ENCODE peak calls at places on chromosomes 13 and 19, in four cellular contexts. W, S, X and G are unnamed samples.

GRCh38 chr19:49554701-49555181 is 25.6 kb downstream of the NOSIP start:
- DNase-seq in W (no peak), S (no peak), X (no peak), G (no peak)

GRCh38 chr13:44032801-44033200 is 153.1 kb downstream of the LACC1 start:
- DNase-seq in W (no peak), S (no peak), X (no peak), G (no peak)

GRCh38 chr13:108551674-108552073 is 77.7 kb upstream of the MYO16 start:
- DNase-seq in W (no peak), S (no peak), X (no peak), G (no peak)

GRCh38 chr13:55345197-55345596 is 1795.5 kb upstream of the PRR20A start:
- DNase-seq in W (no peak), S (no peak), X (no peak), G (no peak)

GRCh38 chr13:31528176-31528575 is 211.2 kb upstream of the RXFP2 start:
- DNase-seq in W (no peak), S (no peak), X (no peak), G (no peak)

GRCh38 chr13:76884571-76885202 is 1.5 kb downstream of the KCTD12 start:
- DNase-seq in W (no peak), S (no peak), X (peak; percentile 18), G (no peak)

GRCh38 chr13:47826481-47826880 is 174.6 kb downstream of the SUCLA2 start:
- DNase-seq in W (no peak), S (no peak), X (no peak), G (no peak)

GRCh38 chr13:95352486-95352885 is 51.2 kb upstream of the ABCC4 start:
- DNase-seq in W (no peak), S (no peak), X (no peak), G (no peak)

GRCh38 chr19:35404879-35405622 is 34.2 kb downstream of the GPR42 start:
- DNase-seq in W (peak; percentile 66), S (peak; percentile 70), X (no peak), G (peak; percentile 95)

GRCh38 chr13:35891973-35892441 is 239.2 kb downstream of the DCLK1 start:
- DNase-seq in W (peak; percentile 1), S (no peak), X (no peak), G (no peak)

GRCh38 chr13:43289458-43290255 is 266.3 kb downstream of the DNAJC15 start:
- DNase-seq in W (no peak), S (no peak), X (no peak), G (no peak)

GRCh38 chr13:78030351-78030750 is 111.7 kb upstream of the EDNRB start:
- DNase-seq in W (no peak), S (no peak), X (no peak), G (no peak)

GRCh38 chr13:96091164-96091931 is 1.4 kb downstream of the HS6ST3 start:
- DNase-seq in W (no peak), S (no peak), X (peak; percentile 46), G (no peak)

GRCh38 chr13:40539954-40540706 is 126.3 kb downstream of the FOXO1 start:
- DNase-seq in W (peak; percentile 89), S (peak; percentile 96), X (no peak), G (no peak)

GRCh38 chr19:58054792-58055482 is 4.1 kb upstream of the ZNF135 start:
- DNase-seq in W (no peak), S (no peak), X (no peak), G (no peak)

GRCh38 chr19:49361438-49362047 is 673 bp downstream of the TEAD2 start:
- DNase-seq in W (peak; percentile 91), S (peak; percentile 70), X (peak; percentile 79), G (no peak)

GRCh38 chr19:6779204-6779603 is 6.7 kb downstream of the VAV1 start:
- DNase-seq in W (no peak), S (no peak), X (no peak), G (no peak)

GRCh38 chr13:66180806-66181205 is 1049.3 kb downstream of the PCDH9 start:
- DNase-seq in W (no peak), S (no peak), X (no peak), G (no peak)

GRCh38 chr13:41955605-41956004 is 5.3 kb downstream of the VWA8 start:
- DNase-seq in W (no peak), S (no peak), X (no peak), G (no peak)

GRCh38 chr19:51571599-51571998 is 516 bp downstream of the ZNF175 start:
- DNase-seq in W (peak; percentile 18), S (no peak), X (peak; percentile 20), G (no peak)

GRCh38 chr13:47039106-47039505 is 142.3 kb upstream of the HTR2A start:
- DNase-seq in W (no peak), S (no peak), X (no peak), G (no peak)

GRCh38 chr19:2973229-2973628 is 4.1 kb upstream of the TLE6 start:
- DNase-seq in W (no peak), S (no peak), X (no peak), G (no peak)

GRCh38 chr13:80463673-80464352 is 122.9 kb upstream of the SPRY2 start:
- DNase-seq in W (no peak), S (no peak), X (no peak), G (no peak)

GRCh38 chr13:83563499-83563898 is 318.8 kb downstream of the SLITRK1 start:
- DNase-seq in W (no peak), S (no peak), X (no peak), G (no peak)

GRCh38 chr19:34128558-34129250 is 43.6 kb upstream of the LSM14A start:
- DNase-seq in W (no peak), S (no peak), X (no peak), G (no peak)

GRCh38 chr13:34883381-34883780 is 58.7 kb upstream of the NBEA start:
- DNase-seq in W (no peak), S (no peak), X (no peak), G (no peak)

GRCh38 chr13:40460116-40460515 is 206.3 kb downstream of the FOXO1 start:
- DNase-seq in W (no peak), S (no peak), X (no peak), G (no peak)

GRCh38 chr19:30783936-30784335 is 411.8 kb downstream of the ZNF536 start:
- DNase-seq in W (no peak), S (no peak), X (no peak), G (no peak)

GRCh38 chr13:94232161-94232560 is 247.3 kb downstream of the DCT start:
- DNase-seq in W (no peak), S (no peak), X (no peak), G (no peak)

GRCh38 chr13:76019421-76020044 is 383.4 kb downstream of the LMO7 start:
- DNase-seq in W (peak; percentile 18), S (peak; percentile 63), X (peak; percentile 11), G (no peak)

DNA sequence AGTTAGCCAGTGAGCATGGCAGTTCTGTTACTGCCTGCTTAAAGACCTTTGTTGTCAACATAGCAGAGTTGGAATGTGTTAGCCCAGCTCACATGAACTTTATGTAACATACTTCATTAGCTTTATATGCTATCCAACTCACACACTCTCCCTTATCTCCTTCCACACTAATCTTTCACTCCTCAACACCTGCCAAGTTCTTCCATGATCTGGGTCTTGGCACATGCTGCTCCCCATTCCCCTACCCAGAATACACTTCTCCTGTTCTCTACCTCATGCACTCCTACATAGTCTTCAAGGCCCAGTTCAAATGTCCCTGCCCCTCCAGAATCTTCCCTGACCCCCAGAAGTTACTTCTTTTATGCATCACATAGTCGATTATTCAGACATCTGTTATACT is 179.3 kb downstream of the KATNAL1 start:
- DNase-seq in W (no peak), S (no peak), X (no peak), G (no peak)
- TF ChIP-seq PBX3 in W (no peak), S (no peak), X (no peak), G (no peak)

GRCh38 chr19:41327499-41328156 is 17.7 kb downstream of the CCDC97 start:
- DNase-seq in W (peak; percentile 71), S (no peak), X (peak; percentile 44), G (no peak)
- TF ChIP-seq PBX3 in W (no peak), S (no peak), X (no peak), G (no peak)

GRCh38 chr13:98937911-98938381 is 39.9 kb downstream of the DOCK9 start:
- DNase-seq in W (no peak), S (no peak), X (no peak), G (no peak)
- TF ChIP-seq PBX3 in W (no peak), S (no peak), X (no peak), G (no peak)

GRCh38 chr13:33249066-33249465 is 36.5 kb downstream of the STARD13 start:
- DNase-seq in W (no peak), S (no peak), X (no peak), G (no peak)
- TF ChIP-seq PBX3 in W (no peak), S (no peak), X (peak; percentile 35), G (no peak)

GRCh38 chr13:111639994-111640393 is 319.6 kb downstream of the TEX29 start:
- DNase-seq in W (no peak), S (no peak), X (no peak), G (no peak)
- TF ChIP-seq PBX3 in W (no peak), S (no peak), X (no peak), G (no peak)

GRCh38 chr19:1455002-1455335 is 5.0 kb downstream of the APC2 start:
- DNase-seq in W (no peak), S (no peak), X (no peak), G (no peak)
- TF ChIP-seq PBX3 in W (no peak), S (no peak), X (no peak), G (no peak)

DNA sequence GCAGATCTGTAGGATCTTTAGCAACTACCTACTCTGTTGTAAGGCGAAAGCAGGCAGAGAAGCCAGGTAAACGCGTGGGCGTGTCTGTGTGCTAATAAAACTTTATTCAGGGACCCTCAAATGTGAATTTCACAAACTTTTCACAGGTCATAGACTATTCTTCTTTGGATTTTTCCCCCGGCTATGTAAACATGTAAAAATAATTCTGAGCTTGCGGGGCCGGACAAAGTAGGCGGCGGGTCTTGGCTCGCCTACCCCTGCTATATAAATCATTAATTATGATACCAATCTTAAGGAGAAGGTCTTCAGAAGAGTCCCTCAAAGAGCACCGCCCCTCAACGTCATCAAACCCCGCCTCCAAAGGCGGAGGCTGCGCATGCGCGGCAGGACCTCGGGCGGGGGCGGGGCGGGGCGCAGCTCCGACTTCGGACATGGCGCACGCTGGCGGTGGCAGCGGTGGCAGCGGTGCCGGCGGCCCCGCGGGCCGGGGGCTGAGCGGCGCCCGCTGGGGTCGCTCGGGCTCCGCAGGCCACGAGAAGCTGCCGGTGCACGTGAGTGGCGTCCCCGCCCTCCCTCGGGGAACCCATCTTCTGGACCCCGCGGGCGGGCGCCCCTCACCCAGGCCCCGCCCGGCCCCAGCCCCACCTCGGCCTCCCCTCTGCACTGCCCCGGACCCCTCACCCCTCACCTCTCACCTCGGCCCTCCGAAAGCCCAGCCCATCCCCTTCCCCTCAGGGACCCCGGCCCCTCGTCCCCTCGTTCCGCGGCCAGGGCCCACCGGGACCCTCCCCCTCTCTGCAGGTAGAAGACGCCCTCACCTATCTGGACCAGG is at the start of gene SIN3B:
- DNase-seq in W (peak; percentile 92), S (peak; percentile 77), X (peak; percentile 97), G (peak; percentile 81)
- TF ChIP-seq PBX3 in W (no peak), S (no peak), X (no peak), G (peak; percentile 47)

GRCh38 chr19:41956621-41957020 is 2.5 kb downstream of the RABAC1 start:
- DNase-seq in W (no peak), S (no peak), X (no peak), G (no peak)
- TF ChIP-seq PBX3 in W (no peak), S (no peak), X (no peak), G (no peak)

GRCh38 chr19:54257116-54257480 is at the start of gene LILRB5:
- DNase-seq in W (no peak), S (no peak), X (no peak), G (no peak)
- TF ChIP-seq PBX3 in W (no peak), S (no peak), X (no peak), G (no peak)